ENCODE peak calls at places on chromosomes 5 and 9, in four cellular contexts. G is CD4-positive, CD25-positive, alpha-beta regulatory T cell; J is Panc1; R is HepG2. U is an unnamed sample.

GRCh38 chr9:91166796-91167366 is 194.8 kb downstream of the AUH start:
- DNase-seq in G (no peak), J (no peak), R (no peak), U (no peak)

GRCh38 chr9:127123239-127123935 is 952 bp upstream of the ANGPTL2 start:
- DNase-seq in G (no peak), J (no peak), R (no peak), U (no peak)

GRCh38 chr5:142915840-142916424 is 145.8 kb downstream of the ARHGAP26 start:
- DNase-seq in G (no peak), J (peak; percentile 10), R (peak; percentile 50), U (peak; percentile 63)

GRCh38 chr5:67770431-67771025 is 445.0 kb upstream of the PIK3R1 start:
- DNase-seq in G (no peak), J (no peak), R (peak; percentile 98), U (peak; percentile 1)

GRCh38 chr9:16133032-16133431 is 580.2 kb downstream of the CCDC171 start:
- DNase-seq in G (no peak), J (no peak), R (no peak), U (no peak)

GRCh38 chr5:141507387-141508091 is 18.7 kb downstream of the PCDHGC5 start:
- DNase-seq in G (no peak), J (no peak), R (no peak), U (no peak)

GRCh38 chr9:79799691-79800345 is 228.1 kb downstream of the TLE4 start:
- DNase-seq in G (no peak), J (no peak), R (peak; percentile 13), U (no peak)

GRCh38 chr5:113166285-113166684 is 189.7 kb downstream of the DCP2 start:
- DNase-seq in G (no peak), J (no peak), R (no peak), U (no peak)

GRCh38 chr5:81286059-81286617 is 15.2 kb upstream of the ZCCHC9 start:
- DNase-seq in G (no peak), J (no peak), R (no peak), U (no peak)

GRCh38 chr5:23027341-23027740 is 174.2 kb upstream of the CDH12 start:
- DNase-seq in G (no peak), J (no peak), R (no peak), U (no peak)

GRCh38 chr5:94326579-94326978 is 291.8 kb downstream of the KIAA0825 start:
- DNase-seq in G (no peak), J (peak; percentile 25), R (peak; percentile 8), U (no peak)

GRCh38 chr5:555058-555623 is 30.9 kb upstream of the SLC9A3 start:
- DNase-seq in G (no peak), J (peak; percentile 15), R (no peak), U (peak; percentile 39)

GRCh38 chr9:72361227-72361626 is 3.8 kb downstream of the ZFAND5 start:
- DNase-seq in G (no peak), J (no peak), R (no peak), U (no peak)
- H3K27ac ChIP-seq in G (peak overlapping the region; percentile 98), J (peak overlapping the region; percentile 93), R (peak overlapping the region; percentile 99), U (peak overlapping the region; percentile 99)

DNA sequence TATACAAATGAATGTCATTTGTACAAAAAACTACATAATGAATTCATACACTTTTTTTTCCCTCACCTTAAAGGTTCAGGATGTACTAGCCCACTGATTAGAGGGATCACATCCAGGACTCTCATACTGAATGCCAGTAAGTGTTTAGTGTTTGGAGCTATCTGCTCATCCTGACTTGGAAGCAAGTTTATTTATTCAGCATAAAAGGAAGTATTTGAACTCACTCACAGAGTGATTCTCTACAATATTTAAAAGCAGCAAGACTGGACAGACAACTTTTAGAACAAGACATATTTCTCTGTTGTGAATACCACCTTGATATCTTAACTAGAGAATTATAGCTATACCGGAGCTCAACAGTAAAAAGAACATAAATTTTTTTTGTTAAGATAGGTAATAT is 14.8 kb upstream of the IQGAP2 start:
- DNase-seq in G (no peak), J (no peak), R (no peak), U (no peak)
- H3K27ac ChIP-seq in G (no peak overlapping the region), J (no peak overlapping the region), R (no peak overlapping the region), U (no peak overlapping the region)

DNA sequence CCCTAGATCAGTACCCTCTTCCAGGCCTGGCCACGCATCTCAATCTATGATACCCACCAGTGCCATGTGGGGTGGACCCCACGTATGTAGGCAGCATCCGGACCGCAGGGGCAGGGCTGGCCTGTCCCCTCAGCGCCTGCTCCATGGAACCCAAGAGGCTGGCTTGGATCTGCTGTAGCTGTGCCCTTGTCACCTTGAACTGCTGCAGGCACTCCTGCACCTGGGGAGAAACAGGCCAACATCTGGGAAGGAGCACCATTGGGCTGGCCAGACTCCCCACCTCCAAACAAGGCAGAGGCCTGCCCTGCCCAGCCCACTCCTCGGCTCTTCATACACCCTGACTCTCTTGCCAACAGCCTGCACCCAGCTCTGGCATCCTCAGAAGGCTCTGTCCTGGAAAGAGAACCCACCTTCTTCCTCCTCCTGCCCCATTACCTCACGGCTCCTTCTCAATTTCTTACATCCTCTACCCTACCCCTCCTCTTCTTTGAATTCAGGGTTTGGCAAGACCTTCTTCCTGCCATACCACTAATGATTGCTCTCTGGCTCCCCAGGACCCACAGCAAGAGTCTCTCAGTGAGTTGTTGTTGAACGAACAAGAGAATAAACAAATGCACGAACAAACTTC is 7.7 kb downstream of the HK3 start:
- DNase-seq in G (no peak), J (no peak), R (no peak), U (no peak)
- H3K27ac ChIP-seq in G (no peak overlapping the region), J (no peak overlapping the region), R (no peak overlapping the region), U (no peak overlapping the region)

DNA sequence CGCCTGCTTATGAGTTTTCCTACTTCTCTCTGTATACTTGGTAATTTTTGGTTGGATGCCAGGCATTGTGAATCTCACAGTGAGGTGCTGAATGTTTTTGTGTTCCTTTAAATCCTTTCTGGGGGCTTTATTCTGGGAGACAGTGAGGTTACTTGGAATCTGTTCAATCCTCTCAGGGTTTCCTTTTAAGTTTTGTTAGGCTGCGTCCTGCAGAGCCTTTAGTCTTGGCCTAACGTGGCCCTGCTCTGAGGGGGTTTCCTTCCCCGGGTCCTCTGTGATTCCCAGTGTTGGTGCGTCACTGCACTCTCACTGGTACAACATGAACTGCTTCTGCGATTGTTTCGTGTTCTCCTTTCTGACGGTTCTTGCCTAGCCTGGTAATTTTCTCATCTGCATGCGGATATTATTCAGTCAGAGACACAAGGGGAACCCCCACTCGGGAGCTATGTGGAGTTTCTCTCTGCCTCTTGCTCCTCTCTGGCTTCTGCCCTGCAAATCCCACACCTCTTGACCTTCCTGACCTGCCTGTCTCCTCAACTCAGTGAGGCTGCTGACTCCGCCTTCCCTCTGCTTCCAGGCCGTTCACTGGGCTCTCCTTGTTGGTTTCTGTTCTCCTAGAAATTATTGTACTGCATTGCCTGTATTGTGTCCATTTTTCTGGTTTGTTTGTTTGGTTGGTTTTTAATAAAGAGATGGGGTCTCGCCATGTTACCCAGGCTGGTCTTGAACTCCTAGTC is 128.1 kb downstream of the DAB2IP start:
- DNase-seq in G (no peak), J (no peak), R (no peak), U (no peak)
- H3K27ac ChIP-seq in G (no peak overlapping the region), J (no peak overlapping the region), R (no peak overlapping the region), U (no peak overlapping the region)

DNA sequence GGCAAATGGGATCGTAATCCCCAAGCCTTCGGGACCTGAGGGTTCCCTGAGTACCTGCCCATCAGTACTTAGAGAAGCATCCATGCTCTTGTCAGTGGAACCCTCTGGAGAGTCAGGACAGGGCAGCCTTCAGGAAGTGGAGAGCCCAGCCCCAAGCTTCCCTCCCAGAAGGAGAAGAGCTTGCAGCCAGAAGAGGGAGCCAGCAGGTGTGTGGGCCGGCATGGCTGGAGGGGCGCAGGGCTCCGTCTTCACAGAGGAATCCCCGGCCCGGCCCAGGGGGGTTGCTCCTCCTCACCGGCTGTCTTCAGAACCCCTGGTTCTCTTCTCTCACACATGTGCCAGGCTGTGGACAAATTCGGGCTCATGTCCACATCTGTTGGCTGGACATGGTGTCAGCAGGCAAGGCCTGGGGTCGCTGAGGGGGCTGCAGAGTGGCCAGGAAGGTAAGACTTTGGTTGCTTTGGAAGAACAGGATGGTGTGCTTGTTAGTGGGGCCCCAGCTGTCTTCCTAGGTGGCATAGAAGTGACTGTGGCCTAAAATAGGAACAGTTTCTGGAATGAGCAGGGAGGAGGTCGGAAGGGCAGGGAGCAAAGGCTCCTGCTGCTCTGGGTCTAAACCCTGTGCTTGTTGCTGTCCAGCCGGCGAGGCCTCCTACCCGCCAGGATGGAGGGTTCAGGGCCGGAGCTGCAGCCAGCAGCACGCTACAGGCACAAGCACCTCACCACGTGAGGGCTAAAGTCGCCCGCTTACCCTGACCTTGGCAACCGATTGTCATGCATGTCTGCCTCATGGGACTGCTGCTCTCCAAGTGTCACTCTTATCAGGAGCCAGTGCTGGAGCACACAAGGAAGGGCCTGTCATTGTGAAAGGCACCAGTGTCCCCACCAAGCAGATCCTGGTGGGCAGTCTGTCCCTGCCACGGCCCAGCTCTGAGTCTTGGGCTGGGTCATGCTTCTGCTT is 58.7 kb upstream of the RXRA start:
- DNase-seq in G (no peak), J (no peak), R (peak; percentile 23), U (no peak)
- H3K27ac ChIP-seq in G (no peak overlapping the region), J (no peak overlapping the region), R (no peak overlapping the region), U (no peak overlapping the region)

GRCh38 chr9:34275811-34276210 is 53.3 kb downstream of the KIF24 start:
- DNase-seq in G (no peak), J (no peak), R (no peak), U (no peak)
- H3K27ac ChIP-seq in G (no peak overlapping the region), J (no peak overlapping the region), R (no peak overlapping the region), U (no peak overlapping the region)

GRCh38 chr5:76576468-76576867 is 46.7 kb downstream of the F2RL2 start:
- DNase-seq in G (no peak), J (no peak), R (no peak), U (no peak)

GRCh38 chr5:76583163-76584047 is 39.8 kb downstream of the F2RL2 start:
- DNase-seq in G (peak; percentile 33), J (no peak), R (no peak), U (no peak)

GRCh38 chr5:76579166-76579765 is 43.9 kb downstream of the F2RL2 start:
- DNase-seq in G (no peak), J (no peak), R (no peak), U (no peak)

GRCh38 chr5:76582252-76583162 is 40.7 kb downstream of the F2RL2 start:
- DNase-seq in G (no peak), J (no peak), R (no peak), U (no peak)

DNA sequence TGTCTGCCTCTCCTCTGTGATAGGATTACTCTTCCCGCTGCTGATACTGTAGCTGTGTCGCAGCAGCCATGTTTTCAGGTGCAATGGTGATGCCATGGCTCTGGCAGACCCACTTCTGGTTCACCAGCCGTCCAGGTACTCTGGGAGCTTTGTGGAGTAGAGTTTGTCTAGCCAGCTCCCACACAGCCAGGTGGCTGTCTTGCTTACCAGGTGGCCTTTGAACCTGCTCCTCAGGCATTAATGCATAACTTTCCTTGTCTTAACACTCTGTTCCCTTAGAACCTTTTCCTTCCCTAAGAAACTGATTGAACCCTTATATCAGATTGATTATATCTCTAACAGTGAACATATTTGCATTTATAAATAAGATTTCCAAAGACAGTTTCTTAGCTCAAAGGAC is 42.2 kb downstream of the F2RL2 start:
- DNase-seq in G (no peak), J (no peak), R (no peak), U (no peak)
- H3K27ac ChIP-seq in G (no peak overlapping the region), J (no peak overlapping the region), R (no peak overlapping the region), U (no peak overlapping the region)

GRCh38 chr9:109815366-109815947 is 35.5 kb downstream of the PALM2AKAP2 start:
- DNase-seq in G (no peak), J (no peak), R (peak; percentile 28), U (no peak)
- H3K27ac ChIP-seq in G (no peak overlapping the region), J (no peak overlapping the region), R (no peak overlapping the region), U (no peak overlapping the region)

DNA sequence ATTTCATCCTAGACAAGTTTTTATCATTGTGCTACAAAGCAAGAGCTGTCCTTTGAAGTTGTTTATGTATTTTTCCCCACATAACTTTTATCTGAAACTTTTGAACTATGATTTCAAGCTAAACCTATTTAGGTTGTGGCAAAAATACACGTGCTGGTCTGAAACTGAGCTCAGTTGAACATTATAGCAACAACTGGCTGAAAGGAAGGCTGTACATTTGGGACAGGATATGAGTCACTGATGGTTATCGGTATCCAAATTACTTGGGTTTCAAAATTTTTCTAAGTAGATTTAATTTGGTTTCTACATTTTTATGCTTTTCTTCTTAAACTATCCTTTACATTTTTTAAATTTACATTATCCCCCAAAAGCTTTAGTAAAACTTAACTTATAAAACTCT is 627.3 kb upstream of the NUDT12 start:
- DNase-seq in G (no peak), J (no peak), R (peak; percentile 10), U (no peak)
- H3K27ac ChIP-seq in G (no peak overlapping the region), J (no peak overlapping the region), R (no peak overlapping the region), U (no peak overlapping the region)